ENCODE peak calls at places on chromosome 1, in six cellular contexts. One of them, this sample, is unnamed.

GRCh38 chr1:152227310-152227928 is 3.4 kb upstream of the HRNR start:
- DNase-seq in sciatic nerve: no peak
- DNase-seq in sigmoid colon: no peak
- DNase-seq in EL: no peak
- DNase-seq in left lung: no peak
- DNase-seq in stimulated activated CD8-positive, alpha-beta memory T cell treated with anti-CD3 and anti-CD28 coated beads, Interleukin-12 subunit alpha, Interleukin-12 subunit beta, amount 100 ng/mL, for 4 hours: no peak
- DNase-seq in this sample: no peak

GRCh38 chr1:35192056-35192852 is 691 bp downstream of the SFPQ start:
- DNase-seq in sciatic nerve: peak
- DNase-seq in sigmoid colon: peak
- DNase-seq in EL: peak
- DNase-seq in left lung: peak
- DNase-seq in stimulated activated CD8-positive, alpha-beta memory T cell treated with anti-CD3 and anti-CD28 coated beads, Interleukin-12 subunit alpha, Interleukin-12 subunit beta, amount 100 ng/mL, for 4 hours: peak
- DNase-seq in this sample: peak

GRCh38 chr1:68218485-68218884 is 13.8 kb downstream of the WLS start:
- DNase-seq in sciatic nerve: no peak
- DNase-seq in sigmoid colon: no peak
- DNase-seq in EL: no peak
- DNase-seq in left lung: no peak
- DNase-seq in stimulated activated CD8-positive, alpha-beta memory T cell treated with anti-CD3 and anti-CD28 coated beads, Interleukin-12 subunit alpha, Interleukin-12 subunit beta, amount 100 ng/mL, for 4 hours: no peak
- DNase-seq in this sample: no peak

GRCh38 chr1:97919568-97920261 is 1.1 kb downstream of the DPYD start:
- DNase-seq in sciatic nerve: no peak
- DNase-seq in sigmoid colon: no peak
- DNase-seq in EL: peak
- DNase-seq in left lung: no peak
- DNase-seq in stimulated activated CD8-positive, alpha-beta memory T cell treated with anti-CD3 and anti-CD28 coated beads, Interleukin-12 subunit alpha, Interleukin-12 subunit beta, amount 100 ng/mL, for 4 hours: no peak
- DNase-seq in this sample: no peak

GRCh38 chr1:1304331-1305299 is 3.1 kb downstream of the ACAP3 start:
- DNase-seq in sciatic nerve: peak
- DNase-seq in sigmoid colon: peak
- DNase-seq in EL: peak
- DNase-seq in left lung: peak
- DNase-seq in stimulated activated CD8-positive, alpha-beta memory T cell treated with anti-CD3 and anti-CD28 coated beads, Interleukin-12 subunit alpha, Interleukin-12 subunit beta, amount 100 ng/mL, for 4 hours: no peak
- DNase-seq in this sample: no peak

GRCh38 chr1:96333522-96334235 is 387.9 kb upstream of the PTBP2 start:
- DNase-seq in sciatic nerve: no peak
- DNase-seq in sigmoid colon: no peak
- DNase-seq in EL: no peak
- DNase-seq in left lung: no peak
- DNase-seq in stimulated activated CD8-positive, alpha-beta memory T cell treated with anti-CD3 and anti-CD28 coated beads, Interleukin-12 subunit alpha, Interleukin-12 subunit beta, amount 100 ng/mL, for 4 hours: no peak
- DNase-seq in this sample: no peak

GRCh38 chr1:226215239-226215638 is 8.2 kb upstream of the MIXL1 start:
- DNase-seq in sciatic nerve: no peak
- DNase-seq in sigmoid colon: no peak
- DNase-seq in EL: no peak
- DNase-seq in left lung: no peak
- DNase-seq in stimulated activated CD8-positive, alpha-beta memory T cell treated with anti-CD3 and anti-CD28 coated beads, Interleukin-12 subunit alpha, Interleukin-12 subunit beta, amount 100 ng/mL, for 4 hours: no peak
- DNase-seq in this sample: no peak

GRCh38 chr1:76627498-76627897 is 239.8 kb upstream of the ST6GALNAC5 start:
- DNase-seq in sciatic nerve: no peak
- DNase-seq in sigmoid colon: no peak
- DNase-seq in EL: no peak
- DNase-seq in left lung: no peak
- DNase-seq in stimulated activated CD8-positive, alpha-beta memory T cell treated with anti-CD3 and anti-CD28 coated beads, Interleukin-12 subunit alpha, Interleukin-12 subunit beta, amount 100 ng/mL, for 4 hours: no peak
- DNase-seq in this sample: no peak

GRCh38 chr1:31306278-31306677 is 9.4 kb downstream of the ZCCHC17 start:
- DNase-seq in sciatic nerve: no peak
- DNase-seq in sigmoid colon: no peak
- DNase-seq in EL: peak
- DNase-seq in left lung: no peak
- DNase-seq in stimulated activated CD8-positive, alpha-beta memory T cell treated with anti-CD3 and anti-CD28 coated beads, Interleukin-12 subunit alpha, Interleukin-12 subunit beta, amount 100 ng/mL, for 4 hours: no peak
- DNase-seq in this sample: no peak

GRCh38 chr1:202317941-202318925 is 23.5 kb downstream of the UBE2T start:
- DNase-seq in sciatic nerve: no peak
- DNase-seq in sigmoid colon: no peak
- DNase-seq in EL: no peak
- DNase-seq in left lung: no peak
- DNase-seq in stimulated activated CD8-positive, alpha-beta memory T cell treated with anti-CD3 and anti-CD28 coated beads, Interleukin-12 subunit alpha, Interleukin-12 subunit beta, amount 100 ng/mL, for 4 hours: no peak
- DNase-seq in this sample: no peak

GRCh38 chr1:176119549-176119948 is 87.5 kb downstream of the COP1 start:
- DNase-seq in sciatic nerve: no peak
- DNase-seq in sigmoid colon: no peak
- DNase-seq in EL: peak
- DNase-seq in left lung: no peak
- DNase-seq in stimulated activated CD8-positive, alpha-beta memory T cell treated with anti-CD3 and anti-CD28 coated beads, Interleukin-12 subunit alpha, Interleukin-12 subunit beta, amount 100 ng/mL, for 4 hours: no peak
- DNase-seq in this sample: peak

GRCh38 chr1:26302733-26303405 is 3.6 kb downstream of the UBXN11 start:
- DNase-seq in sciatic nerve: no peak
- DNase-seq in sigmoid colon: no peak
- DNase-seq in EL: peak
- DNase-seq in left lung: no peak
- DNase-seq in stimulated activated CD8-positive, alpha-beta memory T cell treated with anti-CD3 and anti-CD28 coated beads, Interleukin-12 subunit alpha, Interleukin-12 subunit beta, amount 100 ng/mL, for 4 hours: no peak
- DNase-seq in this sample: no peak

GRCh38 chr1:202252271-202252670 is 58.7 kb downstream of the LGR6 start:
- DNase-seq in sciatic nerve: no peak
- DNase-seq in sigmoid colon: peak
- DNase-seq in EL: no peak
- DNase-seq in left lung: no peak
- DNase-seq in stimulated activated CD8-positive, alpha-beta memory T cell treated with anti-CD3 and anti-CD28 coated beads, Interleukin-12 subunit alpha, Interleukin-12 subunit beta, amount 100 ng/mL, for 4 hours: no peak
- DNase-seq in this sample: no peak

GRCh38 chr1:184890539-184890973 is 83.8 kb downstream of the NIBAN1 start:
- DNase-seq in sciatic nerve: no peak
- DNase-seq in sigmoid colon: no peak
- DNase-seq in EL: peak
- DNase-seq in left lung: no peak
- DNase-seq in stimulated activated CD8-positive, alpha-beta memory T cell treated with anti-CD3 and anti-CD28 coated beads, Interleukin-12 subunit alpha, Interleukin-12 subunit beta, amount 100 ng/mL, for 4 hours: no peak
- DNase-seq in this sample: no peak

GRCh38 chr1:107405241-107405640 is 264.4 kb downstream of the NTNG1 start:
- DNase-seq in sciatic nerve: no peak
- DNase-seq in sigmoid colon: no peak
- DNase-seq in EL: peak
- DNase-seq in left lung: no peak
- DNase-seq in stimulated activated CD8-positive, alpha-beta memory T cell treated with anti-CD3 and anti-CD28 coated beads, Interleukin-12 subunit alpha, Interleukin-12 subunit beta, amount 100 ng/mL, for 4 hours: no peak
- DNase-seq in this sample: no peak

GRCh38 chr1:172429324-172430127 is 9.0 kb downstream of the C1orf105 start:
- DNase-seq in sciatic nerve: no peak
- DNase-seq in sigmoid colon: no peak
- DNase-seq in EL: peak
- DNase-seq in left lung: no peak
- DNase-seq in stimulated activated CD8-positive, alpha-beta memory T cell treated with anti-CD3 and anti-CD28 coated beads, Interleukin-12 subunit alpha, Interleukin-12 subunit beta, amount 100 ng/mL, for 4 hours: no peak
- DNase-seq in this sample: peak

GRCh38 chr1:89126602-89127001 is 688 bp upstream of the GBP2 start:
- DNase-seq in sciatic nerve: no peak
- DNase-seq in sigmoid colon: no peak
- DNase-seq in EL: no peak
- DNase-seq in left lung: no peak
- DNase-seq in stimulated activated CD8-positive, alpha-beta memory T cell treated with anti-CD3 and anti-CD28 coated beads, Interleukin-12 subunit alpha, Interleukin-12 subunit beta, amount 100 ng/mL, for 4 hours: no peak
- DNase-seq in this sample: no peak

GRCh38 chr1:26012862-26013261 is 8.7 kb upstream of the EXTL1 start:
- DNase-seq in sciatic nerve: no peak
- DNase-seq in sigmoid colon: no peak
- DNase-seq in EL: no peak
- DNase-seq in left lung: no peak
- DNase-seq in stimulated activated CD8-positive, alpha-beta memory T cell treated with anti-CD3 and anti-CD28 coated beads, Interleukin-12 subunit alpha, Interleukin-12 subunit beta, amount 100 ng/mL, for 4 hours: no peak
- DNase-seq in this sample: no peak

GRCh38 chr1:27522860-27523665 is 33.1 kb upstream of the WASF2 start:
- DNase-seq in sciatic nerve: no peak
- DNase-seq in sigmoid colon: no peak
- DNase-seq in EL: no peak
- DNase-seq in left lung: no peak
- DNase-seq in stimulated activated CD8-positive, alpha-beta memory T cell treated with anti-CD3 and anti-CD28 coated beads, Interleukin-12 subunit alpha, Interleukin-12 subunit beta, amount 100 ng/mL, for 4 hours: no peak
- DNase-seq in this sample: no peak

GRCh38 chr1:67629370-67630075 is 55.5 kb upstream of the GADD45A start:
- DNase-seq in sciatic nerve: no peak
- DNase-seq in sigmoid colon: no peak
- DNase-seq in EL: no peak
- DNase-seq in left lung: no peak
- DNase-seq in stimulated activated CD8-positive, alpha-beta memory T cell treated with anti-CD3 and anti-CD28 coated beads, Interleukin-12 subunit alpha, Interleukin-12 subunit beta, amount 100 ng/mL, for 4 hours: no peak
- DNase-seq in this sample: no peak

GRCh38 chr1:24316659-24317058 is 2.5 kb upstream of the GRHL3 start:
- DNase-seq in sciatic nerve: no peak
- DNase-seq in sigmoid colon: no peak
- DNase-seq in EL: no peak
- DNase-seq in left lung: no peak
- DNase-seq in stimulated activated CD8-positive, alpha-beta memory T cell treated with anti-CD3 and anti-CD28 coated beads, Interleukin-12 subunit alpha, Interleukin-12 subunit beta, amount 100 ng/mL, for 4 hours: no peak
- DNase-seq in this sample: no peak

GRCh38 chr1:166184012-166184411 is 17.2 kb upstream of the FAM78B start:
- DNase-seq in sciatic nerve: no peak
- DNase-seq in sigmoid colon: no peak
- DNase-seq in EL: no peak
- DNase-seq in left lung: no peak
- DNase-seq in stimulated activated CD8-positive, alpha-beta memory T cell treated with anti-CD3 and anti-CD28 coated beads, Interleukin-12 subunit alpha, Interleukin-12 subunit beta, amount 100 ng/mL, for 4 hours: no peak
- DNase-seq in this sample: no peak

GRCh38 chr1:40902634-40902897 is 40.4 kb upstream of the CITED4 start:
- DNase-seq in sciatic nerve: no peak
- DNase-seq in sigmoid colon: no peak
- DNase-seq in EL: no peak
- DNase-seq in left lung: no peak
- DNase-seq in stimulated activated CD8-positive, alpha-beta memory T cell treated with anti-CD3 and anti-CD28 coated beads, Interleukin-12 subunit alpha, Interleukin-12 subunit beta, amount 100 ng/mL, for 4 hours: no peak
- DNase-seq in this sample: no peak

GRCh38 chr1:26094677-26095383 is 16.8 kb upstream of the PDIK1L start:
- DNase-seq in sciatic nerve: no peak
- DNase-seq in sigmoid colon: peak
- DNase-seq in EL: peak
- DNase-seq in left lung: no peak
- DNase-seq in stimulated activated CD8-positive, alpha-beta memory T cell treated with anti-CD3 and anti-CD28 coated beads, Interleukin-12 subunit alpha, Interleukin-12 subunit beta, amount 100 ng/mL, for 4 hours: no peak
- DNase-seq in this sample: no peak

GRCh38 chr1:201264072-201264471 is 19.2 kb upstream of the PKP1 start:
- DNase-seq in sciatic nerve: no peak
- DNase-seq in sigmoid colon: peak
- DNase-seq in EL: no peak
- DNase-seq in left lung: no peak
- DNase-seq in stimulated activated CD8-positive, alpha-beta memory T cell treated with anti-CD3 and anti-CD28 coated beads, Interleukin-12 subunit alpha, Interleukin-12 subunit beta, amount 100 ng/mL, for 4 hours: no peak
- DNase-seq in this sample: no peak

GRCh38 chr1:185338719-185339622 is 21.9 kb upstream of the IVNS1ABP start:
- DNase-seq in sciatic nerve: no peak
- DNase-seq in sigmoid colon: no peak
- DNase-seq in EL: no peak
- DNase-seq in left lung: peak
- DNase-seq in stimulated activated CD8-positive, alpha-beta memory T cell treated with anti-CD3 and anti-CD28 coated beads, Interleukin-12 subunit alpha, Interleukin-12 subunit beta, amount 100 ng/mL, for 4 hours: no peak
- DNase-seq in this sample: peak